ENCODE peak calls at places on chromosomes 4 and X, in six cellular contexts. One of them, this sample, is unnamed.

GRCh38 chr4:155376387-155377268 is at the start of gene MAP9:
- DNase-seq in mesenchymal stem cell: peak
- DNase-seq in neuronal stem cell: peak
- DNase-seq in H1: peak
- DNase-seq in mesendoderm: peak
- DNase-seq in H9: peak
- DNase-seq in this sample: peak

GRCh38 chrX:18931972-18932371 is 51.9 kb downstream of the PHKA2 start:
- DNase-seq in mesenchymal stem cell: peak
- DNase-seq in neuronal stem cell: peak
- DNase-seq in H1: no peak
- DNase-seq in mesendoderm: peak
- DNase-seq in H9: no peak
- DNase-seq in this sample: peak

GRCh38 chr4:76458297-76458696 is 23.3 kb downstream of the SHROOM3 start:
- DNase-seq in mesenchymal stem cell: peak
- DNase-seq in neuronal stem cell: no peak
- DNase-seq in H1: no peak
- DNase-seq in mesendoderm: no peak
- DNase-seq in H9: no peak
- DNase-seq in this sample: no peak

GRCh38 chr4:53706422-53707032 is 115.2 kb upstream of the LNX1 start:
- DNase-seq in mesenchymal stem cell: peak
- DNase-seq in neuronal stem cell: peak
- DNase-seq in H1: no peak
- DNase-seq in mesendoderm: peak
- DNase-seq in H9: no peak
- DNase-seq in this sample: peak

GRCh38 chr4:95729596-95729995 is 110.3 kb upstream of the PDHA2 start:
- DNase-seq in mesenchymal stem cell: no peak
- DNase-seq in neuronal stem cell: no peak
- DNase-seq in H1: peak
- DNase-seq in mesendoderm: peak
- DNase-seq in H9: peak
- DNase-seq in this sample: no peak

GRCh38 chrX:46573896-46574336 is 351 bp downstream of the CHST7 start:
- DNase-seq in mesenchymal stem cell: peak
- DNase-seq in neuronal stem cell: peak
- DNase-seq in H1: peak
- DNase-seq in mesendoderm: peak
- DNase-seq in H9: peak
- DNase-seq in this sample: peak

GRCh38 chr4:122577808-122578781 is 42.8 kb downstream of the IL21 start:
- DNase-seq in mesenchymal stem cell: peak
- DNase-seq in neuronal stem cell: peak
- DNase-seq in H1: peak
- DNase-seq in mesendoderm: peak
- DNase-seq in H9: no peak
- DNase-seq in this sample: peak

GRCh38 chr4:7857238-7857701 is 82.4 kb downstream of the AFAP1 start:
- DNase-seq in mesenchymal stem cell: peak
- DNase-seq in neuronal stem cell: no peak
- DNase-seq in H1: no peak
- DNase-seq in mesendoderm: no peak
- DNase-seq in H9: no peak
- DNase-seq in this sample: peak

GRCh38 chr4:114383721-114384120 is 214.9 kb upstream of the UGT8 start:
- DNase-seq in mesenchymal stem cell: peak
- DNase-seq in neuronal stem cell: no peak
- DNase-seq in H1: no peak
- DNase-seq in mesendoderm: no peak
- DNase-seq in H9: no peak
- DNase-seq in this sample: peak

GRCh38 chrX:100928660-100929613 is at the start of gene XKRX:
- DNase-seq in mesenchymal stem cell: no peak
- DNase-seq in neuronal stem cell: peak
- DNase-seq in H1: peak
- DNase-seq in mesendoderm: peak
- DNase-seq in H9: peak
- DNase-seq in this sample: no peak

GRCh38 chr4:56757270-56757746 is 64.2 kb downstream of the SPINK2 start:
- DNase-seq in mesenchymal stem cell: peak
- DNase-seq in neuronal stem cell: no peak
- DNase-seq in H1: no peak
- DNase-seq in mesendoderm: peak
- DNase-seq in H9: no peak
- DNase-seq in this sample: peak

GRCh38 chr4:32189130-32189529 is 1469.0 kb downstream of the PCDH7 start:
- DNase-seq in mesenchymal stem cell: no peak
- DNase-seq in neuronal stem cell: no peak
- DNase-seq in H1: no peak
- DNase-seq in mesendoderm: no peak
- DNase-seq in H9: no peak
- DNase-seq in this sample: no peak

GRCh38 chr4:149784018-149784417 is 31.6 kb downstream of the IQCM start:
- DNase-seq in mesenchymal stem cell: peak
- DNase-seq in neuronal stem cell: no peak
- DNase-seq in H1: no peak
- DNase-seq in mesendoderm: no peak
- DNase-seq in H9: no peak
- DNase-seq in this sample: peak

GRCh38 chrX:85859426-85859825 is 187.9 kb downstream of the CHM start:
- DNase-seq in mesenchymal stem cell: no peak
- DNase-seq in neuronal stem cell: no peak
- DNase-seq in H1: no peak
- DNase-seq in mesendoderm: no peak
- DNase-seq in H9: no peak
- DNase-seq in this sample: peak

GRCh38 chr4:189940178-189941004 is at the start of gene FRG1:
- DNase-seq in mesenchymal stem cell: peak
- DNase-seq in neuronal stem cell: peak
- DNase-seq in H1: peak
- DNase-seq in mesendoderm: peak
- DNase-seq in H9: peak
- DNase-seq in this sample: peak

GRCh38 chr4:24472514-24473308 is 111.6 kb downstream of the DHX15 start:
- DNase-seq in mesenchymal stem cell: peak
- DNase-seq in neuronal stem cell: peak
- DNase-seq in H1: peak
- DNase-seq in mesendoderm: peak
- DNase-seq in H9: peak
- DNase-seq in this sample: peak
- H3K9ac ChIP-seq in mesenchymal stem cell: peak
- H3K9ac ChIP-seq in neuronal stem cell: peak
- H3K9ac ChIP-seq in H1: peak
- H3K9ac ChIP-seq in mesendoderm: peak
- H3K9ac ChIP-seq in H9: no peak
- H3K9ac ChIP-seq in this sample: no peak

DNA sequence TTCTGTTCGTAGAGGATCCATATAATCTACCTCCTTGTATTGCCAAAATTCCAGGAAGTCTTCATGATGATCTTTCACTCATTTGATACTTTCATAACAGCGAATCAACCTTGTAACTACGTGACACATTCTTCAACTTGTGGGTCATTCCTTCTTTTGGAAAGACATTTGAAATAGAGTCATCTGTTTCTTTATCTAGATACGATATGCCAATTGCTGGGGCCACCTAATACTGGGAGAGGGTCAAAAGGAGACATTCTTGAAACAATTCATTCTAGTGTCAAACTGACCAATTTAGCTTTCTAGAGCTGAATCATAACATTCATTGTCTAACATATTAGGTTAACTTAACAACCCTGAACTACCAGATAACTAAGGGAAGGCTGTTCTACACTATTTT is 62.9 kb upstream of the SMAD1 start:
- DNase-seq in mesenchymal stem cell: no peak
- DNase-seq in neuronal stem cell: no peak
- DNase-seq in H1: no peak
- DNase-seq in mesendoderm: no peak
- DNase-seq in H9: no peak
- DNase-seq in this sample: no peak
- H2BK15ac ChIP-seq in mesenchymal stem cell: no peak
- H2BK15ac ChIP-seq in neuronal stem cell: no peak
- H2BK15ac ChIP-seq in H1: no peak
- H2BK15ac ChIP-seq in mesendoderm: no peak
- H2BK15ac ChIP-seq in H9: no peak
- H2BK15ac ChIP-seq in this sample: no peak

GRCh38 chr4:84632092-84632491 is 49.2 kb downstream of the CDS1 start:
- DNase-seq in mesenchymal stem cell: peak
- DNase-seq in neuronal stem cell: no peak
- DNase-seq in H1: no peak
- DNase-seq in mesendoderm: no peak
- DNase-seq in H9: no peak
- DNase-seq in this sample: peak
- H3K9ac ChIP-seq in mesenchymal stem cell: peak
- H3K9ac ChIP-seq in neuronal stem cell: no peak
- H3K9ac ChIP-seq in H1: no peak
- H3K9ac ChIP-seq in mesendoderm: no peak
- H3K9ac ChIP-seq in H9: no peak
- H3K9ac ChIP-seq in this sample: no peak

GRCh38 chr4:139961344-139961948 is 192.5 kb downstream of the MAML3 start:
- DNase-seq in mesenchymal stem cell: peak
- DNase-seq in neuronal stem cell: no peak
- DNase-seq in H1: no peak
- DNase-seq in mesendoderm: no peak
- DNase-seq in H9: no peak
- DNase-seq in this sample: no peak

GRCh38 chr4:139963708-139964107 is 190.3 kb downstream of the MAML3 start:
- DNase-seq in mesenchymal stem cell: no peak
- DNase-seq in neuronal stem cell: no peak
- DNase-seq in H1: no peak
- DNase-seq in mesendoderm: no peak
- DNase-seq in H9: no peak
- DNase-seq in this sample: no peak

GRCh38 chr4:139958738-139959096 is 195.3 kb downstream of the MAML3 start:
- DNase-seq in mesenchymal stem cell: no peak
- DNase-seq in neuronal stem cell: no peak
- DNase-seq in H1: no peak
- DNase-seq in mesendoderm: no peak
- DNase-seq in H9: no peak
- DNase-seq in this sample: no peak

GRCh38 chr4:139959398-139959797 is 194.6 kb downstream of the MAML3 start:
- DNase-seq in mesenchymal stem cell: no peak
- DNase-seq in neuronal stem cell: no peak
- DNase-seq in H1: no peak
- DNase-seq in mesendoderm: no peak
- DNase-seq in H9: no peak
- DNase-seq in this sample: no peak

GRCh38 chr4:139962130-139962684 is 191.8 kb downstream of the MAML3 start:
- DNase-seq in mesenchymal stem cell: no peak
- DNase-seq in neuronal stem cell: no peak
- DNase-seq in H1: no peak
- DNase-seq in mesendoderm: no peak
- DNase-seq in H9: no peak
- DNase-seq in this sample: no peak
- H2BK15ac ChIP-seq in mesenchymal stem cell: no peak
- H2BK15ac ChIP-seq in neuronal stem cell: no peak
- H2BK15ac ChIP-seq in H1: no peak
- H2BK15ac ChIP-seq in mesendoderm: no peak
- H2BK15ac ChIP-seq in H9: no peak
- H2BK15ac ChIP-seq in this sample: no peak

DNA sequence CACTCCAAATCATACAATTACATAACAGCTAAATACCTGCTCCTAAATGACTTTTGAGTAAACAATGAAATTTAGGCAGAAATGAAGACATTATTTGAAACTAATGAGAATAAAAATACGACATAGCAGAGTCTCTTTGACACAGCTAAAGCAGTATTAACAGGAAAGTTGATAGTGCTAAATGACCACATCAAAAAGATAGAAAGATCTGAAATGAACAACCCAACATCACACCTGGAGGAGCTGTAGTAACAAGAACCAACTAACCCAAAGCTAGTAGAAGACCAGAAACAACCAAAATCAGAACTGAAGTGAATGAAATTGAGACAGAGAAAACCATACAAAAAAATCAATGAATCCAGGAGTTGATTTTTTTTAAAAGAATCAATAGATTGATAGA is 257.8 kb downstream of the ARAP2 start:
- DNase-seq in mesenchymal stem cell: no peak
- DNase-seq in neuronal stem cell: no peak
- DNase-seq in H1: no peak
- DNase-seq in mesendoderm: no peak
- DNase-seq in H9: no peak
- DNase-seq in this sample: no peak
- H3K9ac ChIP-seq in mesenchymal stem cell: no peak
- H3K9ac ChIP-seq in neuronal stem cell: no peak
- H3K9ac ChIP-seq in H1: no peak
- H3K9ac ChIP-seq in mesendoderm: no peak
- H3K9ac ChIP-seq in H9: no peak
- H3K9ac ChIP-seq in this sample: no peak

GRCh38 chrX:130636277-130636676 is 234.5 kb downstream of the RBMX2 start:
- DNase-seq in mesenchymal stem cell: no peak
- DNase-seq in neuronal stem cell: no peak
- DNase-seq in H1: no peak
- DNase-seq in mesendoderm: no peak
- DNase-seq in H9: no peak
- DNase-seq in this sample: no peak

DNA sequence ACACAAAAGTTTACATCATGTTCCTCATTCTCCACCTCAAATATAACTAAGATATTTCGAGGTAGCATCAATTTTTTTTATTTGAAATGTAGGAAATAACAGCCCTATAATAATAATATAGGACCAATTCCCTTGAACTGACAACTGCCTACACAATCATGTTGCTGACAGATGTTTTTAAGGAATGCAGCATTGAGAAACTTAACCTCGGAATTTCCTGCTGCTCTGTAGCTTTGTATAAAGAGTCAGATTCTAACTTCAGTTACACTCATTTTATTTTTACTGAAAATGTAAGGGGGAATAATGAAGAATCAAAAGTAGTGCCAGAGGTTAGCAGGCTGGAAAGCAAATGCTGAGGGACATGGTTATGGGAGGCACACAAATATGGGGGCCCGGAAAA is 235.8 kb downstream of the RBMX2 start:
- DNase-seq in mesenchymal stem cell: peak
- DNase-seq in neuronal stem cell: no peak
- DNase-seq in H1: no peak
- DNase-seq in mesendoderm: no peak
- DNase-seq in H9: no peak
- DNase-seq in this sample: peak
- H2BK15ac ChIP-seq in mesenchymal stem cell: no peak
- H2BK15ac ChIP-seq in neuronal stem cell: no peak
- H2BK15ac ChIP-seq in H1: no peak
- H2BK15ac ChIP-seq in mesendoderm: no peak
- H2BK15ac ChIP-seq in H9: no peak
- H2BK15ac ChIP-seq in this sample: no peak

DNA sequence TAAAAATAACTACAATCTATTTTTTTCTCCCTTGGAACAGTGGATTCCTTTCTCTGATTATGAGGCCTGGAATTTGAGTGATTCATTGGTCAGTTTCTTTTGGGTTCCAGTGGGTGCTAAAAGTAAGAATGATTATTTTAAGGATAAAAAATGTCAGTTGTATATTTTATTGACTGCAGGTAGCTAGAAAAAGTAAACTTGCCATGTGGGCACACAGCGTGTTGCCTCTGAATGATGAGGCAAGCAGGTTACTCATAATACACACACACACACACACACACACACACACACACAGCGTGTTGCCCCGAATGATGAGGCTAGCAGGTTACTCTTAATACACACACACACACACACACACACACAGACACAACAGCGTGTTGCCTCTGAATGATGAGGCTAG is 13.8 kb downstream of the GALNT7 start:
- DNase-seq in mesenchymal stem cell: peak
- DNase-seq in neuronal stem cell: no peak
- DNase-seq in H1: no peak
- DNase-seq in mesendoderm: no peak
- DNase-seq in H9: no peak
- DNase-seq in this sample: peak
- H3K9ac ChIP-seq in mesenchymal stem cell: peak
- H3K9ac ChIP-seq in neuronal stem cell: no peak
- H3K9ac ChIP-seq in H1: no peak
- H3K9ac ChIP-seq in mesendoderm: no peak
- H3K9ac ChIP-seq in H9: no peak
- H3K9ac ChIP-seq in this sample: no peak

GRCh38 chr4:162782778-162783507 is 383.7 kb downstream of the NAF1 start:
- DNase-seq in mesenchymal stem cell: no peak
- DNase-seq in neuronal stem cell: no peak
- DNase-seq in H1: no peak
- DNase-seq in mesendoderm: peak
- DNase-seq in H9: no peak
- DNase-seq in this sample: no peak
- H2BK15ac ChIP-seq in mesenchymal stem cell: no peak
- H2BK15ac ChIP-seq in neuronal stem cell: no peak
- H2BK15ac ChIP-seq in H1: no peak
- H2BK15ac ChIP-seq in mesendoderm: no peak
- H2BK15ac ChIP-seq in H9: no peak
- H2BK15ac ChIP-seq in this sample: no peak